ENCODE peak calls at places on chromosomes 2 and 18, in five cellular contexts. H is H9, O is RWPE1, Y is cardiac muscle cell, P is GM20000. Q is an unnamed sample.

GRCh38 chr2:127094509-127095366 is 12.2 kb downstream of the BIN1 start:
- DNase-seq in H (no peak), O (peak), P (no peak), Y (peak), Q (peak)

GRCh38 chr2:12854001-12854530 is 137.3 kb downstream of the TRIB2 start:
- DNase-seq in P (no peak), H (no peak), Y (no peak), O (no peak), Q (no peak)

GRCh38 chr2:7599462-7600258 is 682.4 kb downstream of the RNF144A start:
- DNase-seq in P (no peak), H (no peak), Y (no peak), O (no peak), Q (no peak)

GRCh38 chr2:36413218-36413617 is 57.6 kb downstream of the CRIM1 start:
- DNase-seq in Y (no peak), O (no peak), P (no peak), H (no peak), Q (no peak)

GRCh38 chr2:148948865-148949264 is 73.8 kb downstream of the KIF5C start:
- DNase-seq in Y (no peak), P (no peak), O (no peak), H (no peak), Q (no peak)

GRCh38 chr2:25297738-25298137 is 44.0 kb downstream of the DNMT3A start:
- DNase-seq in O (no peak), H (peak), Y (no peak), P (no peak), Q (no peak)

GRCh38 chr2:9174771-9175441 is 31.7 kb upstream of the ASAP2 start:
- DNase-seq in P (no peak), O (peak), H (peak), Y (peak), Q (no peak)

GRCh38 chr2:81734981-81735380 is 1430.4 kb upstream of the LRRTM1 start:
- DNase-seq in O (no peak), P (no peak), Y (no peak), H (no peak), Q (no peak)

GRCh38 chr2:39099820-39100728 is 20.8 kb downstream of the SOS1 start:
- DNase-seq in P (no peak), O (no peak), Y (no peak), H (no peak), Q (no peak)

GRCh38 chr2:187215576-187216240 is 232.3 kb downstream of the CALCRL start:
- DNase-seq in P (no peak), O (no peak), H (no peak), Y (no peak), Q (no peak)

GRCh38 chr18:57789105-57789504 is 14.0 kb downstream of the ATP8B1 start:
- DNase-seq in P (no peak), H (no peak), O (no peak), Y (no peak), Q (no peak)

GRCh38 chr2:26580751-26581150 is 60.4 kb downstream of the CIB4 start:
- DNase-seq in P (no peak), Y (no peak), H (peak), O (no peak), Q (no peak)

GRCh38 chr18:24426398-24427294 is at the start of gene IMPACT:
- DNase-seq in Y (peak), P (peak), O (peak), H (peak), Q (peak)

GRCh38 chr18:33404244-33404873 is 36.2 kb downstream of the CCDC178 start:
- DNase-seq in P (peak), H (no peak), Y (no peak), O (no peak), Q (no peak)
- TF ChIP-seq CTCF in P (no peak), H (peak), Y (peak), O (peak), Q (peak)

GRCh38 chr18:32553174-32553573 is 82.5 kb upstream of the GAREM1 start:
- DNase-seq in O (no peak), P (no peak), Y (peak), H (no peak), Q (no peak)

GRCh38 chr18:32552421-32553030 is 81.8 kb upstream of the GAREM1 start:
- DNase-seq in Y (peak), O (peak), P (peak), H (peak), Q (no peak)

GRCh38 chr18:32549248-32549842 is 78.7 kb upstream of the GAREM1 start:
- DNase-seq in H (peak), O (peak), Y (peak), P (peak), Q (no peak)

GRCh38 chr18:32548688-32549087 is 78.0 kb upstream of the GAREM1 start:
- DNase-seq in P (no peak), O (no peak), H (peak), Y (peak), Q (no peak)

DNA sequence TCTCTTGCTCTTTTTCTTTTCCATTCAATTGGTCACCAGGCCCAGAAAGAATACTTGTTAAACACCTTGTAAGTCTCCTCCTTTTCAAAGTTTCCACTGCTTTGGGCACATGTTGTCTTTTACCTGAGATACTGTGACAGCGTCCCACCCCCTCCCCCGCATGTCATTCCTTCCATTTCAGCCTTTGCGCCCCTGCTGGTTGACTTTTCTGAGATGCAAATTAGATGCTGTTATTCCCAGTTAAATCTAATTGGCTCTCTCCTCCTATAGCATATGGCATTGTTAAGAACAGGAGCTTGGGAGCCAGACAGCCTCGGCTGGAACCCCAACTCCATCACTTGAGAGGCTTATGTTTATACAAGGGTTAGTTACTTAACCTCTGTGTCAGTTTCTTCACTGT is 80.3 kb upstream of the GAREM1 start:
- DNase-seq in H (peak), P (no peak), O (no peak), Y (peak), Q (no peak)
- TF ChIP-seq CTCF in H (peak), P (no peak), O (no peak), Y (peak), Q (peak)

GRCh38 chr2:1538663-1539062 is 125.4 kb downstream of the TPO start:
- DNase-seq in O (peak), Y (peak), P (no peak), H (peak), Q (no peak)
- TF ChIP-seq CTCF in O (no peak), Y (peak), P (no peak), H (peak), Q (peak)

GRCh38 chr2:62941413-62941812 is 109.2 kb upstream of the OTX1 start:
- DNase-seq in H (no peak), Y (no peak), O (no peak), P (no peak), Q (no peak)

GRCh38 chr2:62944362-62944761 is 106.3 kb upstream of the OTX1 start:
- DNase-seq in Y (no peak), O (no peak), P (no peak), H (no peak), Q (no peak)

GRCh38 chr2:62940697-62941096 is 109.9 kb upstream of the OTX1 start:
- DNase-seq in P (no peak), O (no peak), Y (no peak), H (no peak), Q (no peak)

GRCh38 chr2:62938126-62938525 is 112.5 kb upstream of the OTX1 start:
- DNase-seq in H (no peak), O (no peak), P (no peak), Y (no peak), Q (no peak)

DNA sequence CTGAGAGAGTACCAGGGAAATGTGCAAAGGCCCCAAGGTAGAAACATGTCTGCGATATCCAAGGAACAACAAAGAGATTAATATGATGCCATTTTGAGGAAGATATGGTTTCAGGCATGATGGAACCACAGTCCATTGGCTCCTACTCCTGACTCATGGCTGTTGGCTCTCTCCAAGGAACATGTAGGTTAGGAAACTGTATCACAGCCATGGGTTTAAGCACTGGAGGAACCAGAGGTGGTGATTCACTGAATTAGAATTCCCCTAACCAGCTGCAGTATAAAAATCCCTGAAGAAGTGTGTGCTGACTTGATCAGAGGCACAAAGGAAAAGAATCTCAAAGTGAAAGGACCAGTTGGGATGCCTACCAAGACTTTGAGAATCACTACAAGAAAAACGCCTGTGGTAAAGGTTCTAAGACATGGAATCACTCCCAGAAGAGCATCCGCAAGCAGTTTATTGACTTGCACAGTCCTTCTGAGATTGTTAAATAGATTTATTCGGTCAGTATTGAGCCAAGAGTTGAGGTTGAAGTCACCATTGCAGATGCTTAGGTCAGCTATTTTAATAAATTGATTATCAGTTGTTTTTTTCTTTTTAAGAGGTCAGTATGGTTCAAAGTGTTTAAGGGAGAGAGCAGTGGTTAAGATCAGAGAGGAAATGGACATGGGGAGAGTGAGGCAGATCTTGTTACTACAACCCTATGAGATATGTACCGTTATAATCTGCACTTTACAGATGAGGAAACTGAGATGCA is 110.7 kb upstream of the OTX1 start:
- DNase-seq in P (no peak), H (no peak), Y (no peak), O (peak), Q (no peak)
- TF ChIP-seq CTCF in P (no peak), H (no peak), Y (no peak), O (no peak), Q (no peak)